ENCODE peak calls at places on chromosomes 16 and 17, in four cellular contexts. E is cardiac muscle cell, H is small intestine, C is prostate gland. F is an unnamed sample.

GRCh38 chr17:975321-975982 is 4.1 kb downstream of the NXN start:
- DNase-seq in E (no peak), H (no peak), C (no peak), F (no peak)

GRCh38 chr16:23952128-23953041 is 116.6 kb downstream of the PRKCB start:
- DNase-seq in E (peak), H (peak), C (no peak), F (no peak)

GRCh38 chr17:27379863-27380533 is 76.2 kb upstream of the KSR1 start:
- DNase-seq in E (peak), H (no peak), C (peak), F (peak)

GRCh38 chr17:64448665-64449512 is at the start of gene MILR1:
- DNase-seq in E (peak), H (peak), C (no peak), F (peak)

GRCh38 chr17:81202318-81202717 is 20.4 kb downstream of the CEP131 start:
- DNase-seq in E (no peak), H (no peak), C (no peak), F (no peak)

GRCh38 chr16:9610727-9611126 is 519.3 kb downstream of the HAPSTR1 start:
- DNase-seq in E (no peak), H (no peak), C (no peak), F (no peak)

GRCh38 chr17:58060596-58061191 is 22.5 kb upstream of the DYNLL2 start:
- DNase-seq in E (peak), H (no peak), C (peak), F (no peak)

GRCh38 chr17:15340966-15341365 is 431 bp downstream of the TEKT3 start:
- DNase-seq in E (no peak), H (no peak), C (no peak), F (no peak)

GRCh38 chr17:9023389-9024210 is 2.3 kb downstream of the NTN1 start:
- DNase-seq in E (no peak), H (no peak), C (no peak), F (no peak)

GRCh38 chr17:35752471-35752870 is 568 bp downstream of the GAS2L2 start:
- DNase-seq in E (no peak), H (no peak), C (no peak), F (no peak)

GRCh38 chr17:82424001-82424862 is 5.8 kb upstream of the OGFOD3 start:
- DNase-seq in E (peak), H (peak), C (no peak), F (no peak)

GRCh38 chr16:75087040-75087979 is 29.3 kb downstream of the LDHD start:
- DNase-seq in E (peak), H (peak), C (no peak), F (no peak)

GRCh38 chr17:17109896-17110295 is 67.6 kb downstream of the MPRIP start:
- DNase-seq in E (no peak), H (peak), C (no peak), F (no peak)

GRCh38 chr17:56987283-56987834 is 9.4 kb downstream of the SCPEP1 start:
- DNase-seq in E (no peak), H (no peak), C (no peak), F (no peak)

GRCh38 chr16:23934610-23935009 is 98.8 kb downstream of the PRKCB start:
- DNase-seq in E (no peak), H (no peak), C (no peak), F (no peak)

GRCh38 chr17:57682667-57683066 is 62.4 kb downstream of the CCDC182 start:
- DNase-seq in E (no peak), H (no peak), C (no peak), F (no peak)

F was measured in NCI-H460.